ENCODE peak calls at places on chromosomes 1 and 21, in seven cellular contexts. L is Peyer's patch, X is GM12892, B is right lobe of liver, Q is upper lobe of left lung, Y is transverse colon, D is A549. W is an unnamed sample.

GRCh38 chr1:89821322-89822108 is 683 bp downstream of the LRRC8D start:
- DNase-seq in L (peak), X (peak), B (peak), Q (peak), Y (peak), D (peak), W (peak)

GRCh38 chr1:115530407-115530806 is 111.4 kb upstream of the VANGL1 start:
- DNase-seq in L (no peak), X (no peak), B (no peak), Q (no peak), Y (no peak), D (no peak), W (no peak)

GRCh38 chr1:205183676-205184335 is 27.7 kb downstream of the DSTYK start:
- DNase-seq in L (no peak), X (no peak), B (no peak), Q (no peak), Y (no peak), D (no peak), W (no peak)

GRCh38 chr1:2633936-2634491 is 1.2 kb upstream of the MMEL1 start:
- DNase-seq in L (peak), X (no peak), B (no peak), Q (peak), Y (no peak), D (no peak), W (no peak)

GRCh38 chr1:36207339-36207738 is 16.9 kb upstream of the THRAP3 start:
- DNase-seq in L (no peak), X (no peak), B (no peak), Q (no peak), Y (peak), D (peak), W (peak)

GRCh38 chr1:47137925-47138615 is 829 bp downstream of the CYP4A22 start:
- DNase-seq in L (no peak), X (no peak), B (peak), Q (no peak), Y (no peak), D (no peak), W (no peak)

GRCh38 chr21:36613554-36613953 is 85.4 kb upstream of the SIM2 start:
- DNase-seq in L (no peak), X (no peak), B (no peak), Q (no peak), Y (no peak), D (no peak), W (no peak)

GRCh38 chr1:206581571-206581981 is 30.7 kb downstream of the EIF2D start:
- DNase-seq in L (peak), X (no peak), B (peak), Q (peak), Y (peak), D (no peak), W (no peak)

GRCh38 chr1:8836228-8836627 is 18.8 kb upstream of the RERE start:
- DNase-seq in L (peak), X (no peak), B (no peak), Q (no peak), Y (no peak), D (no peak), W (no peak)

GRCh38 chr21:36732761-36733160 is 33.8 kb downstream of the SIM2 start:
- DNase-seq in L (peak), X (no peak), B (no peak), Q (no peak), Y (no peak), D (no peak), W (peak)

GRCh38 chr1:244062136-244062535 is 11.1 kb downstream of the ZBTB18 start:
- DNase-seq in L (no peak), X (no peak), B (no peak), Q (no peak), Y (no peak), D (no peak), W (no peak)

GRCh38 chr1:4626560-4627319 is 27.7 kb upstream of the AJAP1 start:
- DNase-seq in L (no peak), X (no peak), B (no peak), Q (no peak), Y (no peak), D (no peak), W (no peak)

GRCh38 chr1:81915937-81916336 is 115.2 kb downstream of the ADGRL2 start:
- DNase-seq in L (no peak), X (no peak), B (no peak), Q (no peak), Y (no peak), D (no peak), W (no peak)

GRCh38 chr1:147897789-147898188 is 4.8 kb upstream of the GJA8 start:
- DNase-seq in L (no peak), X (no peak), B (no peak), Q (no peak), Y (no peak), D (no peak), W (no peak)

GRCh38 chr1:34361781-34362357 is 185.2 kb downstream of the C1orf94 start:
- DNase-seq in L (no peak), X (no peak), B (no peak), Q (no peak), Y (no peak), D (no peak), W (no peak)

GRCh38 chr21:38503588-38503987 is 5.3 kb upstream of the ERG start:
- DNase-seq in L (no peak), X (no peak), B (no peak), Q (no peak), Y (no peak), D (no peak), W (no peak)

GRCh38 chr1:222818171-222818570 is 3.3 kb downstream of the DISP1 start:
- DNase-seq in L (no peak), X (no peak), B (no peak), Q (no peak), Y (no peak), D (no peak), W (no peak)

GRCh38 chr1:63742526-63742925 is 31.3 kb upstream of the ROR1 start:
- DNase-seq in L (no peak), X (no peak), B (no peak), Q (no peak), Y (no peak), D (no peak), W (no peak)

GRCh38 chr1:63740432-63740831 is 33.4 kb upstream of the ROR1 start:
- DNase-seq in L (no peak), X (no peak), B (no peak), Q (no peak), Y (no peak), D (no peak), W (no peak)

GRCh38 chr1:63739452-63739851 is 34.4 kb upstream of the ROR1 start:
- DNase-seq in L (no peak), X (no peak), B (no peak), Q (no peak), Y (no peak), D (no peak), W (no peak)
- TF ChIP-seq POLR2A in L (no peak), X (no peak), B (no peak), Q (no peak), Y (no peak), D (no peak), W (no peak)

DNA sequence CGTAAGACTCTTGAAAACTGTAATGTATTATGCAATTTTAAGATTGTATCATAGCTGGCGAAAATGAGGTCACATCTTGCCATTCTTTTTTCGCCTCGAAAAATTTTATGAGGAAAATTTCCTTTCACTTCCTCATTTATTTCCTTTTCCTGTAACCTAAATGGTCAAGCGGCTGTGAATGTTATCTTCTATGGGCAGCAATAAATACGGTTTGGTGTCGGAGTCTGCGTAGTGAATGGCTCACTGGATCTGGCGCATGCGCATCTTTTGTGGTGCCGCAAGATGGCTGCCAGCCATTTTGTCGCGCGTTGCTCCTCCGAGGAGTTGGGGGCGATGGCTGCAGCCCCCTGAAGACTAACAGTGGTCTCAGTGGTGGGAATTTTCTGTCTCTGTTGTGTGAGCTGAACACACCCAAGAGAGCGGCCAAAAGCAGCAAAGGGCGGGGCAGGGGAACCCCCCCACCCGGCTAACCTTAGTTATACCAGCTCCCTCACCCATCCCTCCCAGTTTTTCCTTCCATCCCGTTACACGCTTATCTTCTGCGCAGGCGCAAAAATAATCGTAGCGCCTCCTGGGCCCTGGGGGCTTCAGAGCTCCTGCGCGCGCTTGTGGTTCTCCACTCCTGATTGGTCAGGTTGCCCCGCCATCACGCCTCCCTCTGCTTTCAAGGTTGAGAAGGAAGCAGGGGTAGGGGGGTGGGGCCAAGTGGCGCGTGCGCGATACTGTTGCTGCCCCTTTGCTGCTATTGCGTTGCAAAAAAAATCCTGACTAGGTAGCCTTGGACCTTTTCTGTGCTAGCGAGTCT is at the start of gene RPRD2:
- DNase-seq in L (peak), X (peak), B (peak), Q (peak), Y (peak), D (peak), W (peak)
- TF ChIP-seq POLR2A in L (peak), X (peak), B (peak), Q (peak), Y (peak), D (peak), W (no peak)

GRCh38 chr1:201714542-201715276 is 114.2 kb upstream of the IPO9 start:
- DNase-seq in L (peak), X (no peak), B (peak), Q (no peak), Y (peak), D (peak), W (peak)
- TF ChIP-seq POLR2A in L (no peak), X (no peak), B (no peak), Q (no peak), Y (peak), D (no peak), W (no peak)

DNA sequence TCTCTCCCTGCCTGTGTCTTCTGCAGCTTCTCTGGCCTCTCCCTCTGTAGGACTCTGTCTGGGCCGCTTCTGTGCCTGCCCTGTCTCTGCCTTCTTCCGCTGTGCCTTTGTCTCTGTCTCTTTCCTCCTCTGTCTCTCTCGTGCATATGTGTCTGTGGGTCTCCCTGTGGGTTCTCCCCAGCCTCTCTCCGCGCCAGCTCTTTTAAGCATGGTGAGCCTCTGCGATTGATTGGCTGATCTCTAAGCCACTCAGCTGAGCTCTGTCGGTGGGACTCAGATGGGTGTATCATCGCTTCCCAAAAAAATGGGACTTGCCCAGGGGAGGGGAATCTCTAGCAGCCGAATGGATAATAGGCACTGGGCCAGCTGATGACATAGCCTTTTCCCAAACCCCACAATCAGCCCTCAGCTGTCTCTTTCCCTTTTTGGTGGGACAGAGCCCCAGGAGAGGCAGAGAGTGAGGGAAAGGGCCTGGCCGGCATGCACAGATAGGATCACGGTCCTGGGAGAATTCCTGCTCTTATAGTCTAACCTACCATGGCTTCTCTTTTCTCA is at the start of gene ADAMTS4:
- DNase-seq in L (peak), X (no peak), B (peak), Q (no peak), Y (peak), D (no peak), W (peak)
- TF ChIP-seq POLR2A in L (no peak), X (no peak), B (peak), Q (no peak), Y (peak), D (no peak), W (no peak)

GRCh38 chr1:55215194-55216021 is at the start of gene USP24:
- DNase-seq in L (peak), X (peak), B (peak), Q (peak), Y (peak), D (peak), W (peak)
- TF ChIP-seq POLR2A in L (peak), X (peak), B (peak), Q (peak), Y (peak), D (peak), W (no peak)

GRCh38 chr1:59288046-59288445 is 8.8 kb upstream of the FGGY start:
- DNase-seq in L (no peak), X (no peak), B (no peak), Q (no peak), Y (no peak), D (no peak), W (no peak)

GRCh38 chr1:59292557-59292956 is 4.3 kb upstream of the FGGY start:
- DNase-seq in L (peak), X (no peak), B (peak), Q (no peak), Y (peak), D (peak), W (peak)

GRCh38 chr1:59290173-59290954 is 6.5 kb upstream of the FGGY start:
- DNase-seq in L (peak), X (no peak), B (peak), Q (no peak), Y (peak), D (peak), W (peak)

GRCh38 chr1:59291566-59291965 is 5.3 kb upstream of the FGGY start:
- DNase-seq in L (no peak), X (no peak), B (no peak), Q (no peak), Y (no peak), D (no peak), W (no peak)

GRCh38 chr1:59289570-59289969 is 7.3 kb upstream of the FGGY start:
- DNase-seq in L (no peak), X (no peak), B (no peak), Q (no peak), Y (no peak), D (no peak), W (no peak)
- TF ChIP-seq POLR2A in L (no peak), X (no peak), B (no peak), Q (no peak), Y (no peak), D (no peak), W (no peak)

GRCh38 chr1:78005755-78006154 is 1.0 kb downstream of the DNAJB4 start:
- DNase-seq in L (no peak), X (no peak), B (no peak), Q (no peak), Y (peak), D (peak), W (no peak)
- TF ChIP-seq POLR2A in L (peak), X (no peak), B (peak), Q (no peak), Y (peak), D (no peak), W (no peak)